ENCODE peak calls at places on chromosomes 5 and 9, in five cellular contexts. B, T, R, X and M are unnamed samples.

GRCh38 chr5:107813559-107813958 is 142.8 kb upstream of the EFNA5 start:
- DNase-seq in B (no peak), T (no peak), R (no peak), X (no peak), M (no peak)

GRCh38 chr5:116980581-116980980 is 406.0 kb upstream of the SEMA6A start:
- DNase-seq in B (no peak), T (no peak), R (no peak), X (no peak), M (no peak)

GRCh38 chr5:14869286-14870164 is 2.1 kb downstream of the ANKH start:
- DNase-seq in B (peak), T (no peak), R (no peak), X (no peak), M (no peak)

GRCh38 chr9:4430492-4431261 is 59.6 kb upstream of the SLC1A1 start:
- DNase-seq in B (no peak), T (no peak), R (no peak), X (no peak), M (no peak)

GRCh38 chr9:89367281-89367680 is 49.0 kb downstream of the SECISBP2 start:
- DNase-seq in B (no peak), T (no peak), R (no peak), X (no peak), M (no peak)

GRCh38 chr5:121429761-121430160 is 421.9 kb upstream of the FTMT start:
- DNase-seq in B (no peak), T (no peak), R (no peak), X (no peak), M (no peak)

GRCh38 chr9:135968083-135968476 is 6.9 kb upstream of the UBAC1 start:
- DNase-seq in B (no peak), T (no peak), R (no peak), X (no peak), M (no peak)

GRCh38 chr5:147406636-147407035 is 103.2 kb downstream of the DPYSL3 start:
- DNase-seq in B (no peak), T (no peak), R (no peak), X (no peak), M (no peak)

GRCh38 chr9:113911850-113912249 is 35.7 kb downstream of the ZNF618 start:
- DNase-seq in B (no peak), T (no peak), R (no peak), X (no peak), M (no peak)

GRCh38 chr5:102670224-102670836 is 84.8 kb upstream of the PAM start:
- DNase-seq in B (peak), T (no peak), R (no peak), X (no peak), M (no peak)

GRCh38 chr9:134067904-134068741 is at the start of gene BRD3:
- DNase-seq in B (peak), T (peak), R (peak), X (peak), M (peak)

GRCh38 chr5:1788828-1789227 is 10.8 kb downstream of the MRPL36 start:
- DNase-seq in B (no peak), T (no peak), R (no peak), X (no peak), M (no peak)

GRCh38 chr5:140266471-140267200 is 36.3 kb downstream of the PFDN1 start:
- DNase-seq in B (no peak), T (no peak), R (no peak), X (no peak), M (no peak)

GRCh38 chr9:79054500-79054899 is 517.3 kb upstream of the TLE4 start:
- DNase-seq in B (no peak), T (no peak), R (no peak), X (no peak), M (no peak)

GRCh38 chr9:137705443-137705863 is 86.6 kb downstream of the EHMT1 start:
- DNase-seq in B (no peak), T (no peak), R (no peak), X (no peak), M (no peak)

GRCh38 chr9:86763795-86764194 is 183.5 kb downstream of the GAS1 start:
- DNase-seq in B (no peak), T (no peak), R (no peak), X (no peak), M (no peak)

GRCh38 chr5:124599048-124599973 is 147.1 kb downstream of the ZNF608 start:
- DNase-seq in B (peak), T (no peak), R (no peak), X (no peak), M (no peak)

GRCh38 chr9:36974731-36975130 is 59.3 kb downstream of the PAX5 start:
- DNase-seq in B (no peak), T (no peak), R (no peak), X (no peak), M (no peak)
- TF ChIP-seq CTCF in B (peak), T (no peak), R (no peak), X (no peak), M (no peak)

DNA sequence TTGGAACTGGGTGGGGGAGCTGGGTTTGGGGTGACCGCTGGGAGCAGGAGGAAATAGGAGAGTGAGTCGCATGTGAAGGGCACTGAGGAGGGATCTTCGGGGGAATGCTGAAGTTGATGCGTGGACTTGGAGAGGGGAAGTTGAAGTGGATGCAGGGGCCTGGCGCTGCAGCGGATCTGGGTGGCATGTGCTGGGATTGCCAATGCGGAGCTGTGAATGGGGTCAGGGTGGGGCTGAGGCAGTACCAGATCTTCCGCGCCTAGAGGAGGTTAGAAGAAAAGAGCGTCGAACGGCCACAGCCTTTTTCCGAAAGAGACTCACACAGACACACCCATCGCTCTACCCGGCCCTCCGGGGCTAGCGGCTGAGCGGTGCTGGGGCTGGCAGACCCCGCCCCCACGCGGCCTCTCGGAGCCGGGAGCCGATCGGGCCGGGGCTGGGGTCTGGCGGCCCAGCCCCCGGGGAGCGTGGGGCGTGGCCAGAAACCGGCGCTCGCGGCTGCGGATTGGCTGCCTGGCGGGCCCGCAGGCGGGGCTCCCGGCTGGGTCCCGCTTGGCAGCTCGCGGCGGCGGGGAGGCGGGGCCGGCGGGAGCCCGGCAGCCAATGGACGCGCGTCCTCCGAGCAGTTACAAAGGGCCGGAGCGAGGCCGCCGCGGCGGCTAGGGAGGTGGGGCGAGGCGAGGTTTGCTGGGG is at the start of gene TGFBR1:
- DNase-seq in B (peak), T (peak), R (peak), X (peak), M (peak)
- TF ChIP-seq CTCF in B (no peak), T (no peak), R (no peak), X (peak), M (no peak)

DNA sequence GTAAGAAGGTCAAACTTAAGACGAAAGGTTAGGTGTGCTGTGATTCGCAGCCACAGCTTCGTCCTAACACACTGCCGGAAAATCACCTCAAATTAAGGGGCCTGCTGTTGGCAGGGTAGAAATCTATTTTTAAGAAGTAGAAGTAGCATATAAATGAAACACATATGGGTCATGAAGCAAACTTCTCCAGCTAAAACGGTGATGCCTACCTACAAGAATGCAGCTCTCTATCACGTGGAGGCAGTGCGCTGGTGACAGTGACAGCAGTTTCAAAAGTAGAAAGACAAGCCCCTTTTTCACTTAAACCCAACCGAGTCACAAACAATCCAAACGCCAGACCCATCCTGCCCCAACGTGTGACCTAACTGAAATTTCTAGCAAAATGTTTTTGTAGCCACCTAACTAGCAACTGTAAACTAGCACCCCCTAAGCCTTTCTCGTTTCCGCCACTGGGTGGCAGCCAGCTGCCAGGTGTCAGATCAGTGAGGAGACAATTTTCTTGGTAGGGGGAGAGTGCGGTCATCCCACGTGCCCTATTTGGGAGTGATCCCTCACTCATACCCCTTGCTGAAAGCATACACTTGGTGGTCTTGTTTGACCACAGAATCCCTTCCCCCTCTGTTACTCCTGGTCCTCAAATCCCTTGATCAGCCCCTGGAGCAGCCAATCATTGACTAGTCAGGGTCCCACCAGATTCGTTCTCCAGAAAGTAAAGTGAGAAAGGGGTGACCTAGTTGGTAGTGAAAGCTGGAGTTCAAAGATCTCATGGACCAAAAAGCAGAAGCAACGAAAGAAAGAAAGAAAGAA is 71.8 kb upstream of the MAMDC2 start:
- DNase-seq in B (peak), T (peak), R (peak), X (peak), M (peak)
- TF ChIP-seq CTCF in B (peak), T (peak), R (peak), X (peak), M (peak)

GRCh38 chr9:127917603-127918002 is 762 bp upstream of the ST6GALNAC4 start:
- DNase-seq in B (no peak), T (no peak), R (no peak), X (no peak), M (no peak)

GRCh38 chr9:127913682-127914081 is 3.2 kb downstream of the ST6GALNAC4 start:
- DNase-seq in B (no peak), T (no peak), R (no peak), X (no peak), M (no peak)

GRCh38 chr9:127915325-127915752 is 1.5 kb downstream of the ST6GALNAC4 start:
- DNase-seq in B (no peak), T (no peak), R (no peak), X (no peak), M (no peak)

GRCh38 chr9:127916665-127917581 is at the start of gene ST6GALNAC4:
- DNase-seq in B (peak), T (peak), R (peak), X (peak), M (peak)

GRCh38 chr9:127915801-127916664 is 808 bp downstream of the ST6GALNAC4 start:
- DNase-seq in B (no peak), T (no peak), R (no peak), X (no peak), M (no peak)
- TF ChIP-seq CTCF in B (no peak), T (no peak), R (no peak), X (no peak), M (no peak)

DNA sequence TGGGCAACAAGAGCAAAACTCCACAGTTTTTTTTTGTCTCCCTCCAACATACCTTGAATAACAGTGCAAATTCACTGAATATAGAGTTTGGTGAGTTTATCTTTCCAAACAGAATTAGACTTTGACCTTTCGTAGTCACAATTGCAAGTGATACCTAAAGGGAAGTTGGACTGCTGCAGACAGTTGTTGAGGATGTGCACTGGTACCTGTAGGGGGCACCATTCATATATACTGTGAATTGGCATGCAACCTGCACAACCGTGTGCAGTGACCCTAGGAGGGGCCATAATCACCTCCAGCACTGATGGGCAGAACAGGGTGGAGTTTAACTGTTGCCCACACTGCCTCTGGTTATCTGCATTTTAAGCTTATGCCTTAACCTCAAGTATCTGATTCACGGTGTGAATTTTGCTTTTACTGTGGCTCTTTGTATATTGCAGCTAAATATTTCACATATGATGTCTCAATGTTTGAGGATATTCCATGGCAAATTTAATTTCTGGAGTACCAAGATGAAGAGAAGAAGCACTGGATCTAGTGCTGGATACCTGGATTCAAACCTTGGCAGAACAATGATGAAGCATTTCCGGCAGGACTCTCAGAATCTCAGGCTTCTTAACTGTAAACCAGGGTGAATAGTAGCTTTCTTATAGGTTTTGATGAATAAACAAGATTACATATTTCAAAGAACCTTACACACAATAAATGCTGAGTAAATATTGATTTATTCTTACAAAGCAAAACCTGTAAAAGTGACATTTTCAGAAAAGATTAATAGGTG is 144.4 kb downstream of the ACTBL2 start:
- DNase-seq in B (peak), T (no peak), R (no peak), X (no peak), M (no peak)
- TF ChIP-seq CTCF in B (peak), T (peak), R (no peak), X (no peak), M (no peak)

GRCh38 chr5:31415009-31415923 is 116.6 kb downstream of the DROSHA start:
- DNase-seq in B (no peak), T (no peak), R (no peak), X (no peak), M (no peak)
- TF ChIP-seq CTCF in B (peak), T (peak), R (no peak), X (no peak), M (no peak)

GRCh38 chr5:96439477-96440184 is 6.6 kb upstream of the PCSK1 start:
- DNase-seq in B (no peak), T (no peak), R (no peak), X (no peak), M (no peak)

GRCh38 chr5:96431376-96432244 is 1.4 kb downstream of the PCSK1 start:
- DNase-seq in B (peak), T (no peak), R (no peak), X (no peak), M (no peak)

GRCh38 chr5:96433066-96433447 is at the start of gene PCSK1:
- DNase-seq in B (peak), T (no peak), R (no peak), X (no peak), M (no peak)

GRCh38 chr5:96432245-96433065 is 593 bp downstream of the PCSK1 start:
- DNase-seq in B (peak), T (no peak), R (no peak), X (no peak), M (no peak)

DNA sequence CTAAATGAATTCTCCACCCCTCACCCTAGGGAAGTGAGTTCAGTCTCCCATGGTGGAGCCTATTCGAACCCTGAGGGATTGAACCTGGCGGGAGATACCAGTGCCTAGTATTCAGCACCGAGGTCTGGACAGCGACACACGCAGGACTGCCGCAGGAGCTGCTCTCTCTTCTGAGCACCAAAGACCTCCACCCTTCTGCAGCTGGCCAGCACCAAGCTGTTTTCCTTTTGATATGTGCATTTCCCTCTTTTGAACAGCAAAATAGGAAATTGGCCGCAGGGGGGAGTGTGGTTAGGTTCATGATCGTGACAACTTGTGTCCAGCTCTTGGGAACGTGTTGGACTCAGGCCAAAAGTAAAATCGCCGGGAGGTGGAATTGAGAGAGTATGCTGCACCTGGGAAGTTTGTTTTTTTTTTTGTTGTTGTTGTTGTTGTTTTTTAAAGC is 1.2 kb upstream of the PCSK1 start:
- DNase-seq in B (peak), T (no peak), R (no peak), X (peak), M (peak)
- TF ChIP-seq CTCF in B (peak), T (no peak), R (no peak), X (no peak), M (no peak)

GRCh38 chr5:159105318-159106053 is 5.8 kb upstream of the EBF1 start:
- DNase-seq in B (no peak), T (no peak), R (no peak), X (no peak), M (no peak)

GRCh38 chr5:159103086-159103485 is 3.4 kb upstream of the EBF1 start:
- DNase-seq in B (no peak), T (no peak), R (no peak), X (no peak), M (no peak)

GRCh38 chr5:159104759-159105317 is 5.1 kb upstream of the EBF1 start:
- DNase-seq in B (no peak), T (no peak), R (no peak), X (no peak), M (no peak)

GRCh38 chr5:159102294-159102934 is 2.7 kb upstream of the EBF1 start:
- DNase-seq in B (no peak), T (no peak), R (no peak), X (no peak), M (no peak)

DNA sequence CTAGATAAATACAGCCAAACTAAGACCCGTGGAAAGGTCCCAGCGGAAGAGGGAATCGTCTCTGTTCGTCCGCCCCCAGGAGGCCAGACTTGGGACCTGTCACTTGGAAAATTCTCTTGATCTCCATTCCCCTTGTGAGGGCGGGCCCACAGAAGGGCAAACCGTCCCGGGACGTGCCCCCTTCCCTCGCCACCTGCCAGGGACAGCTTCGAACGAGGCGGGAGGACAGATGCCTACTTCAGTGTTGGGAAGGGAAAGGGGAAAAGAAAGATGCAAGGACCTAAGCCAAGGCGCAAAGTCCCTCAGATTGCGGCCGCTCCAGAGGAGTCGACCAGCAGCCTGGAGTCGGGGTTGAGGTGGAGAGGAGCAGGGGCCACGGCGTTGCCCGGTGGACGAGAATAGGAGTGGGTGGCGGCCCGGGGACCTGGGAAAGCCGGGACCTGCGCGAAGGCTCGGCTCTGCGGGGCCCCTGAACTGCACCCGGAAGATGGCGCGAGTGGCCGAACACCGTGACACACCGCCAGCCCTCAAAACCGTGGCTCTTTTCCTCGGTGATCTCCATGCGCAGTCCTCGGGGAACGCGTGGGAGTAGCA is 4.4 kb upstream of the EBF1 start:
- DNase-seq in B (peak), T (no peak), R (no peak), X (no peak), M (no peak)
- TF ChIP-seq CTCF in B (peak), T (peak), R (no peak), X (no peak), M (no peak)

GRCh38 chr9:70392189-70392588 is 22.3 kb downstream of the KLF9 start:
- DNase-seq in B (peak), T (no peak), R (no peak), X (no peak), M (no peak)
- TF ChIP-seq CTCF in B (peak), T (peak), R (peak), X (no peak), M (no peak)

GRCh38 chr5:164475339-164475977 is 970.0 kb downstream of the MAT2B start:
- DNase-seq in B (no peak), T (no peak), R (no peak), X (no peak), M (no peak)
- TF ChIP-seq CTCF in B (peak), T (peak), R (no peak), X (no peak), M (no peak)